ENCODE peak calls at places on chromosome 9, in four cellular contexts. O is fibroblast of mammary gland, F is mesothelial cell of epicardium, H is neural crest cell. Q is an unnamed sample.

GRCh38 chr9:88106492-88106891 is 31.8 kb downstream of the SPATA31C2 start:
- DNase-seq in O (peak), F (no peak), H (no peak), Q (no peak)

GRCh38 chr9:98341157-98342102 is 86.0 kb upstream of the TBC1D2 start:
- DNase-seq in O (no peak), F (no peak), H (no peak), Q (no peak)

GRCh38 chr9:129111762-129112151 is 542 bp downstream of the PTPA start:
- DNase-seq in O (peak), F (no peak), H (no peak), Q (peak)

GRCh38 chr9:128764361-128764760 is 7.4 kb downstream of the ZER1 start:
- DNase-seq in O (no peak), F (no peak), H (no peak), Q (no peak)

GRCh38 chr9:137046094-137046787 is at the start of gene NPDC1:
- DNase-seq in O (peak), F (peak), H (peak), Q (peak)

GRCh38 chr9:105678163-105678562 is 15.9 kb downstream of the TAL2 start:
- DNase-seq in O (no peak), F (no peak), H (no peak), Q (no peak)

GRCh38 chr9:126915846-126916543 is 1.4 kb downstream of the RALGPS1 start:
- DNase-seq in O (no peak), F (no peak), H (no peak), Q (no peak)

GRCh38 chr9:89502038-89502601 is 4.2 kb upstream of the SEMA4D start:
- DNase-seq in O (no peak), F (no peak), H (no peak), Q (no peak)

GRCh38 chr9:4986291-4986690 is 1.2 kb downstream of the JAK2 start:
- DNase-seq in O (peak), F (no peak), H (no peak), Q (no peak)

GRCh38 chr9:134427153-134427782 is 101.0 kb downstream of the RXRA start:
- DNase-seq in O (no peak), F (no peak), H (no peak), Q (no peak)

GRCh38 chr9:134216449-134216951 is 52.1 kb upstream of the RNU6ATAC start:
- DNase-seq in O (no peak), F (no peak), H (no peak), Q (no peak)

GRCh38 chr9:112665347-112665746 is 52.6 kb downstream of the INIP start:
- DNase-seq in O (peak), F (no peak), H (no peak), Q (no peak)
- TF ChIP-seq CTCF in O (peak), F (no peak), H (no peak), Q (no peak)

GRCh38 chr9:82206490-82206889 is 217.9 kb downstream of the SPATA31D1 start:
- DNase-seq in O (no peak), F (no peak), H (no peak), Q (no peak)

GRCh38 chr9:82201186-82201585 is 212.6 kb downstream of the SPATA31D1 start:
- DNase-seq in O (no peak), F (no peak), H (no peak), Q (no peak)

GRCh38 chr9:82206946-82207345 is 218.4 kb downstream of the SPATA31D1 start:
- DNase-seq in O (no peak), F (no peak), H (no peak), Q (no peak)

DNA sequence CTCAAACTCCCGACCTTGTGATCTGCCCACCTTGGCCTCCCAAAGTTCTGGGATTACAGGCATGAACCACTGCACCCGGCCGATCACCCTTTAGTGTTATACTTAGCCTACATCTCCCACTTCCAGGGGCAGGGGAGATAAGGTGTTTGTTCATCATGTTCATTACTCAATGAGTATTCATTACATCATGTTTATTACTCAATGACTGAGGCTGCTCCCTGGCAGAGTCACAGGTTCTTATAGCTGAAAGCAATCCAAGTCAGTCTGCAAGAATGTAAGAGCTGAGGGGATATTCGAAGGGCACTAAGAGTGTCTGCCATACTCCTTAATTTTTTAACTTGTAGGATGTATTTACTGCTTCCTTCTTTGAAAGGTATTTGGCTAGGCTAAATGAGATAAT is 214.2 kb downstream of the SPATA31D1 start:
- DNase-seq in O (peak), F (no peak), H (no peak), Q (no peak)
- TF ChIP-seq CTCF in O (no peak), F (no peak), H (no peak), Q (no peak)

GRCh38 chr9:81848472-81848871 is 79.8 kb upstream of the SPATA31D4 start:
- DNase-seq in O (peak), F (no peak), H (no peak), Q (no peak)
- TF ChIP-seq CTCF in O (peak), F (no peak), H (peak), Q (no peak)

GRCh38 chr9:121561385-121562222 is 62.0 kb upstream of the GGTA1 start:
- DNase-seq in O (no peak), F (no peak), H (no peak), Q (no peak)
- TF ChIP-seq CTCF in O (no peak), F (no peak), H (no peak), Q (no peak)

DNA sequence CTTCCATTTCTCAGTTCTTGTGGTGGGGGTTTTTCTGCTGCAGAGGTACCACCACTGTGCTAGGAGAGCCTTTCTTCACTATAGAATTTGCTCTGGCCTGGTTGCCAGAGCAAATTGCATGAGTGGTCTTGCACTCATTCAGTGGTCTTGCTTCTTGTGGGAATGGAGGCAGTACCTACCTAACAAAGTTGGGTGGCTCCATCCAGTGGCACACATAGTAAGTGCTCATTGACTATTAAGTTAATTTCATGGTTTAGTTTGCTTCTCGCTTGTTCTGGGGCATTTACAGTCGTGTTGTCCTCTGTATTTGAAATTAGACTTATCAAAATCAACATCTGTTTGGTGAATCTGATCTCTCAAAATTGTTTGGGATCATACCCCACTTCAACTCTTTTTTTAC is 23.0 kb downstream of the SLC28A3 start:
- DNase-seq in O (no peak), F (no peak), H (no peak), Q (no peak)
- TF ChIP-seq CTCF in O (peak), F (no peak), H (peak), Q (no peak)

GRCh38 chr9:35078066-35078465 is 1.7 kb downstream of the FANCG start:
- DNase-seq in O (no peak), F (no peak), H (no peak), Q (no peak)
- TF ChIP-seq CTCF in O (no peak), F (no peak), H (no peak), Q (no peak)

DNA sequence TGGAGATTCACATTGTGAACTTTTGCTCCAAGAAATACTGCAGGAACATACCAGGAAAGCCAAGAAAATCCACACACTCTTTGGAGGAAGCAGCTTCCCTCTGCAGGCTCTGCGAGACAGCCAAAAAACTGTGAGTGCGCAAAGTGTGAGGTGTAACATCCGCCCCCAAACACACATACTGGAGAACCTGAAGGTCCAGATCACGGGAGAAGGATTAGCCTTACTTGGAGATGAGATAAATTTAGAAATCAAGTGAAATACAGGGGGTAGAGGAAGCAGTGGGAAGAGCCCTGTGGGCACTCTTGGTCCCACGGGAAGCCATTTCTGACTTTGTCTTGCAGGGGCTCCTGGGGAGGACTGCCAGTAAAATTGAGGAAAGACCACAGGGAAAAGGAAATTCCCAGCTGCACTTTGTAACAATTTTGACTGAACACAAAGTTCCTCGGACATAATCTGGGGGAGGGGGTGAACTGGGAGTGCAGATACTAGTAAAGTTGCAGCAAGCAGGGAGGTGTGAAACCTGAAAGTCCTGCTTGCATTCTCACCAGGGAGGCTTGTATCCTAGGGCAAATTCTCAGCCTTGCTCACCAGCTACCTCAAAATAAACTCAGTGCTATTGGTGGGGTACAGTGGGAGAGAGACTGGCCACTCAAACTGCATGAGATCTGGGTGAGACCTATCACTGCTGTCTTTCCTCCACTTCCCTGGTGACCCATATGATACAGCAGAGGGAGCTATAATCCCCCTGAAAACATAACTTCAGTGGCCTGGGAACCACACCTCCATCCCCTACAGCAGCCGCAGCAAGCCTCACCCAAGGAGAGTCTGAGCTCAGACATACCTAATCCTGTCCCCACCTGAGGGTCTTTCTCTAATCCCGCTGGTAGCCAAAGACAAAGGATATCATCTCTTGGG is 109.1 kb downstream of the ALDH1A1 start:
- DNase-seq in O (no peak), F (no peak), H (no peak), Q (no peak)
- TF ChIP-seq CTCF in O (peak), F (no peak), H (peak), Q (no peak)

GRCh38 chr9:36399980-36400331 is at the start of gene RNF38:
- DNase-seq in O (no peak), F (no peak), H (no peak), Q (no peak)
- TF ChIP-seq CTCF in O (no peak), F (no peak), H (no peak), Q (no peak)

GRCh38 chr9:84405666-84406065 is 65.1 kb upstream of the SLC28A3 start:
- DNase-seq in O (no peak), F (no peak), H (no peak), Q (no peak)

GRCh38 chr9:84402517-84402916 is 62.0 kb upstream of the SLC28A3 start:
- DNase-seq in O (no peak), F (no peak), H (no peak), Q (no peak)

GRCh38 chr9:84408416-84408815 is 67.9 kb upstream of the SLC28A3 start:
- DNase-seq in O (no peak), F (no peak), H (no peak), Q (no peak)

GRCh38 chr9:84403288-84403687 is 62.7 kb upstream of the SLC28A3 start:
- DNase-seq in O (no peak), F (no peak), H (no peak), Q (no peak)

GRCh38 chr9:84404095-84404686 is 63.6 kb upstream of the SLC28A3 start:
- DNase-seq in O (peak), F (no peak), H (peak), Q (peak)
- TF ChIP-seq CTCF in O (peak), F (peak), H (peak), Q (peak)

GRCh38 chr9:83339435-83339834 is 198.8 kb downstream of the FRMD3 start:
- DNase-seq in O (no peak), F (no peak), H (no peak), Q (no peak)
- TF ChIP-seq CTCF in O (no peak), F (no peak), H (no peak), Q (no peak)

Q was measured in glutamatergic neuron.